ENCODE peak calls at places on chromosomes 12 and 14, in six cellular contexts. X is progenitor cell of endocrine pancreas, R is mucosa of descending colon, D is HFFc6, L is endodermal cell, Y is ovary. O is an unnamed sample.

GRCh38 chr14:22887990-22888378 is 5.0 kb downstream of the REM2 start:
- DNase-seq in R (no peak), Y (no peak), D (no peak), X (no peak), L (no peak), O (no peak)

GRCh38 chr14:21086908-21087293 is 11.6 kb downstream of the ZNF219 start:
- DNase-seq in Y (no peak), L (no peak), X (no peak), R (no peak), D (no peak), O (no peak)

GRCh38 chr12:80648866-80649265 is 58.6 kb upstream of the MYF6 start:
- DNase-seq in L (no peak), Y (no peak), R (no peak), D (peak), X (no peak), O (no peak)

GRCh38 chr14:68789002-68789797 is 3.7 kb downstream of the ZFP36L1 start:
- DNase-seq in R (peak), Y (peak), X (peak), L (peak), D (peak), O (no peak)

GRCh38 chr12:57340104-57340503 is 89.1 kb upstream of the STAC3 start:
- DNase-seq in R (peak), X (no peak), D (peak), L (no peak), Y (peak), O (no peak)

GRCh38 chr12:46549527-46550265 is 177.1 kb upstream of the SLC38A2 start:
- DNase-seq in L (no peak), Y (no peak), R (no peak), X (no peak), D (peak), O (no peak)

GRCh38 chr12:118063567-118064391 is 2.8 kb upstream of the WSB2 start:
- DNase-seq in D (no peak), R (peak), X (no peak), L (no peak), Y (no peak), O (peak)

GRCh38 chr14:38171197-38171596 is 36.5 kb upstream of the SSTR1 start:
- DNase-seq in D (peak), Y (no peak), R (no peak), X (no peak), L (no peak), O (no peak)

GRCh38 chr12:4271433-4272013 is 2.0 kb upstream of the CCND2 start:
- DNase-seq in R (no peak), X (no peak), Y (no peak), D (no peak), L (peak), O (no peak)

GRCh38 chr14:22472935-22473854 is 115.8 kb downstream of the DAD1 start:
- DNase-seq in R (peak), Y (no peak), X (no peak), D (no peak), L (peak), O (peak)

GRCh38 chr12:1926274-1926673 is 7.8 kb upstream of the CACNA2D4 start:
- DNase-seq in L (peak), X (no peak), Y (no peak), D (no peak), R (no peak), O (no peak)

GRCh38 chr14:21042918-21043317 is 756 bp downstream of the RNASE7 start:
- DNase-seq in R (no peak), D (no peak), Y (no peak), X (no peak), L (no peak), O (no peak)

GRCh38 chr12:121483950-121484349 is 84.0 kb downstream of the RNF34 start:
- DNase-seq in X (no peak), R (no peak), Y (no peak), L (peak), D (no peak), O (no peak)

GRCh38 chr12:111448266-111448830 is 42.6 kb downstream of the SH2B3 start:
- DNase-seq in D (no peak), Y (no peak), R (no peak), X (no peak), L (peak), O (no peak)

GRCh38 chr14:33475623-33476022 is 475.3 kb downstream of the EGLN3 start:
- DNase-seq in X (peak), R (peak), L (peak), Y (no peak), D (no peak), O (peak)

GRCh38 chr12:53495903-53496751 is 3.1 kb downstream of the MAP3K12 start:
- DNase-seq in Y (peak), D (no peak), L (peak), R (peak), X (no peak), O (peak)

GRCh38 chr12:51869490-51869865 is 18.4 kb upstream of the ANKRD33 start:
- DNase-seq in R (no peak), X (no peak), L (no peak), Y (no peak), D (no peak), O (peak)

GRCh38 chr12:53939141-53940108 is 794 bp downstream of the HOXC13 start:
- DNase-seq in R (no peak), D (no peak), L (peak), Y (no peak), X (peak), O (peak)

GRCh38 chr14:21455592-21455911 is 371 bp downstream of the CHD8 start:
- DNase-seq in Y (no peak), X (no peak), L (no peak), D (peak), R (no peak), O (no peak)

GRCh38 chr14:87888136-87888999 is 104.6 kb downstream of the GALC start:
- DNase-seq in L (peak), Y (no peak), R (peak), X (no peak), D (no peak), O (no peak)

GRCh38 chr12:89960607-89961394 is 252.2 kb upstream of the ATP2B1 start:
- DNase-seq in X (no peak), L (no peak), R (peak), D (no peak), Y (no peak), O (no peak)

GRCh38 chr14:103846569-103847438 is 571 bp downstream of the PPP1R13B start:
- DNase-seq in R (peak), L (peak), Y (peak), D (no peak), X (peak), O (peak)

GRCh38 chr12:94148841-94149780 is 734 bp downstream of the PLXNC1 start:
- DNase-seq in R (peak), X (peak), Y (peak), D (no peak), L (peak), O (peak)

GRCh38 chr12:28611115-28611435 is 420.8 kb downstream of the CCDC91 start:
- DNase-seq in Y (no peak), X (no peak), L (no peak), D (peak), R (no peak), O (no peak)

GRCh38 chr12:104694711-104695110 is 238.0 kb downstream of the CHST11 start:
- DNase-seq in X (no peak), L (peak), R (no peak), D (no peak), Y (no peak), O (no peak)

GRCh38 chr12:2273288-2273687 is 220.5 kb downstream of the CACNA1C start:
- DNase-seq in X (no peak), R (no peak), L (peak), D (peak), Y (no peak), O (peak)

GRCh38 chr12:127077262-127078045 is 1189.5 kb upstream of the TMEM132C start:
- DNase-seq in R (no peak), X (no peak), D (no peak), L (peak), Y (no peak), O (no peak)
- TF ChIP-seq CTCF in R (no peak), X (peak), D (peak), L (peak), Y (no peak), O (no peak)

DNA sequence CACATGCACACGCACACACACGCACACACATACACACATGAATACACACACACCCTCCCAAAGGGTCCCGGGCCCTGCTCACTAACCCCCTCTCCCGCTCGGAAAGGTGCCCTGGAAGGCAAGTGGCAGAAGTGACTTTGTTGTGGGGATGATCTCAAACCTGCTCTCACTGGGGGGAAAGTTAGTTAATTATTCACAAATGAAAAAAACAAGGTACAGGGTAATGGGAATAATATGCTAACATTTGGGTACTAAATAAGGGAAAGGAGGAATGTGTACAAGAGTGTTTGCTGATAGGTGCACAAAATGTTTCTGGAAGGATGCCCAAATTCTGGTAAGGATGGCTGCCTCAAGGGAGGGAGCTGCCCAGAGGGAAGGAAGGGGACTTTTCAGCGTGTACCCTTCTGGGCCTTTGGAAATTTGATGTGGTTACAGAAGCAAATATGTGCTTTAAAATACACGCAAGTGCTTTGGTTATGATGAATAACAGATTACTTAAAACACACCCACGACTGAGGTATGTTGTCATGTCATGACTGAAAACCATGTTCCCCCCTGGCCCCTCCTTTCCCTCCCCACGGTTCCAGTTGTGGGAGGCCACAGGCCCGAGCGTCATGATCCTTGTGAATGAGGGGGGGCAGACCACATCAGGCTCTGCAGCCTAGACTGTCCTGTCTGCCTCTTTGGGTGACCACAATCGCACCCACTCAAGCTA is 43.3 kb upstream of the PLEKHG6 start:
- DNase-seq in L (no peak), D (no peak), R (no peak), X (no peak), Y (no peak), O (no peak)
- TF ChIP-seq CTCF in L (peak), D (no peak), R (no peak), X (no peak), Y (no peak), O (no peak)

GRCh38 chr14:56488306-56488705 is 91.3 kb upstream of the TMEM260 start:
- DNase-seq in D (no peak), X (no peak), R (no peak), L (no peak), Y (no peak), O (no peak)

GRCh38 chr14:56491299-56492285 is 88.0 kb upstream of the TMEM260 start:
- DNase-seq in L (peak), R (peak), Y (peak), D (peak), X (peak), O (peak)

GRCh38 chr14:56490379-56490778 is 89.2 kb upstream of the TMEM260 start:
- DNase-seq in D (peak), R (peak), L (no peak), X (no peak), Y (no peak), O (no peak)

GRCh38 chr14:56487761-56488160 is 91.8 kb upstream of the TMEM260 start:
- DNase-seq in X (no peak), R (no peak), L (no peak), Y (no peak), D (peak), O (no peak)

DNA sequence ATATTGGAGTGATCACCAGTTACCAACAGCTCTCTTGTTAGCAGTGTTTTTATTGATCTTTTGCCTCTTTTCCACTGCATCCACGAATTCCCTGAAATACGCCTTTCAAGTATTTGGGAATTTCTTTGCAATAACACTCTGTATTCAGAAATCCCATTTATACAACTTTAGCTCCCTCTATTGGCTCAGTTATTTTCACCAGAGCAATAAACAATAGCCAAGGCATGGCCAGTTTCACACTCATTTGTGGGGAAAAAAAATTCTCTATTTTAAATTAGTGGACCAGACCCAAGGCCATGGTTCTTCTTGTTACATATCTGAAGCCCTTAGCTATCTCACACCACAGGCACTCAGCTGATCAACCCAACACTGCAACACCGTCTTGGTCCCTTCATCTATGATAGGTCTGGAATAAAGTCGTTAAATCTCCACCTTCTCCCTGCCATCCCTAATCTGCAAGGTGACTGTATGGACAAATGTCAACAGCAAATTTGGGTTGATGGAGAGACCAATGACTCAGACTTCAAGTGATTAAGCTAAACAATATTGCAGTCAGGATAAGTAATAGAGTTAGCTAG is 92.4 kb upstream of the TMEM260 start:
- DNase-seq in Y (no peak), X (no peak), L (no peak), D (peak), R (no peak), O (peak)
- TF ChIP-seq CTCF in Y (peak), X (peak), L (peak), D (peak), R (no peak), O (peak)

DNA sequence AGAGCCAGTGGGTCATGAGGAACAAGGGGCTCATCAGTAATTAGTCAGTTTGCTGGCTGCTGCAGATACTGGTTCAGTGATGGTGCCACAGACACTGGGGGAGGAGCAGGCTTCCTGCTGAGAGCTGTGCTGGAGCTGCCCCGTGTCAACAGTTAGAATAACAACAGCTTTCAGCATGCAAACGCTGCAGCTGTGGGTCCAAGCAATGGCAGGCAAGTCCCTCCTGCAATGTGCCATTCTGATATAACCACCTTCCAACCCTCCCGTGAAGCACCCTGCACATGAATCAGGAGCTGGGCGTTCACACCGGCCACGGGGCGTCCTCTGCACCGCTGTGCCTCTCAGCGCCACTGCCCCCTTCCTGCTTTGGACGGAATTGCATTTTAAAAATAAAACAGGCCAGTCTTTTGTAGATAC is 258.4 kb upstream of the SFSWAP start:
- DNase-seq in R (peak), X (no peak), D (no peak), L (peak), Y (no peak), O (peak)
- TF ChIP-seq CTCF in R (peak), X (peak), D (peak), L (peak), Y (no peak), O (peak)

GRCh38 chr12:27549801-27550652 is 26.0 kb downstream of the PPFIBP1 start:
- DNase-seq in X (no peak), Y (peak), R (peak), L (peak), D (peak), O (peak)
- TF ChIP-seq CTCF in X (no peak), Y (no peak), R (no peak), L (no peak), D (no peak), O (no peak)

GRCh38 chr12:72570601-72571000 is 298.4 kb downstream of the TRHDE start:
- DNase-seq in D (no peak), R (peak), X (no peak), L (peak), Y (no peak), O (peak)
- TF ChIP-seq CTCF in D (peak), R (no peak), X (peak), L (peak), Y (no peak), O (peak)

DNA sequence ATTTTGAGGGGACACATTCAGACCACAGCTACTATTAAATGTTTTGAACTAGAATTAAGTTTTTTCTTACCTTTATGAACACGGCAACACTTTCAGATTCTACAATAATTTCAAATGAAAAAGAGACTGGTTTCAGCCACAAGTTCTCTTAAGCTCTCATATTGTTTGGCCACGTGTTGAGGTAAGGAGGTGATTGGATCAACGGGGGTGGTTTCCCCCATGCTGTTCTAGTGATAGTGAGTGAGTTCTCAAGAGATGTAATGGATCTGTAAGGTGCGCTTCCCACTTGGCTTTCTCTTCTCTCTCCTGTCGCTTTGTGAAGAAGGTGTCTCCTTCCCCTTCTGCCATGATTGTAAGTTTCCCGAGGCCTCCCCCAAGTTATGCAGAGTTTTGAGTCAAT is 48.9 kb upstream of the DYRK2 start:
- DNase-seq in Y (no peak), X (no peak), R (no peak), L (no peak), D (no peak), O (no peak)
- TF ChIP-seq CTCF in Y (no peak), X (no peak), R (no peak), L (no peak), D (no peak), O (no peak)

DNA sequence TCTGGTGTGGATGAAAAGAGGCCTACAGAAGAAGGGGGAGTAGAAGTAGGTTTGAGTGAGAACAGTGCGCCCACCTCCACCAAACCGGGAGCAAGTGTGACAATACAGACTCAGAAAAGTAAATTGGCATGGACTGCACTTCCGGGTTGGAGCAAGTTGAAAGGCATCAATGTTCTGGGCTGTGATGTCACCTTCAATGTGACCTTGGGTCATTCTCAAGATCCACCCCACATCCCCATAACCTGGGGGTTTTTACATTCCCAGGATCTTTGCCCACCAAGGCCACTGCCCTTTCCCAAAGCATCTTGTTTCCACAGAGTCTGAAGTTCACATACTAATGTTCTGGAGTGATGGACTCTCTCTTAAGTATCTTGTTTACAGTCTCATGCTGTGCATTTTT is 5.3 kb upstream of the GZMB start:
- DNase-seq in R (no peak), X (no peak), Y (no peak), L (no peak), D (no peak), O (no peak)
- TF ChIP-seq CTCF in R (no peak), X (no peak), Y (no peak), L (no peak), D (no peak), O (no peak)

DNA sequence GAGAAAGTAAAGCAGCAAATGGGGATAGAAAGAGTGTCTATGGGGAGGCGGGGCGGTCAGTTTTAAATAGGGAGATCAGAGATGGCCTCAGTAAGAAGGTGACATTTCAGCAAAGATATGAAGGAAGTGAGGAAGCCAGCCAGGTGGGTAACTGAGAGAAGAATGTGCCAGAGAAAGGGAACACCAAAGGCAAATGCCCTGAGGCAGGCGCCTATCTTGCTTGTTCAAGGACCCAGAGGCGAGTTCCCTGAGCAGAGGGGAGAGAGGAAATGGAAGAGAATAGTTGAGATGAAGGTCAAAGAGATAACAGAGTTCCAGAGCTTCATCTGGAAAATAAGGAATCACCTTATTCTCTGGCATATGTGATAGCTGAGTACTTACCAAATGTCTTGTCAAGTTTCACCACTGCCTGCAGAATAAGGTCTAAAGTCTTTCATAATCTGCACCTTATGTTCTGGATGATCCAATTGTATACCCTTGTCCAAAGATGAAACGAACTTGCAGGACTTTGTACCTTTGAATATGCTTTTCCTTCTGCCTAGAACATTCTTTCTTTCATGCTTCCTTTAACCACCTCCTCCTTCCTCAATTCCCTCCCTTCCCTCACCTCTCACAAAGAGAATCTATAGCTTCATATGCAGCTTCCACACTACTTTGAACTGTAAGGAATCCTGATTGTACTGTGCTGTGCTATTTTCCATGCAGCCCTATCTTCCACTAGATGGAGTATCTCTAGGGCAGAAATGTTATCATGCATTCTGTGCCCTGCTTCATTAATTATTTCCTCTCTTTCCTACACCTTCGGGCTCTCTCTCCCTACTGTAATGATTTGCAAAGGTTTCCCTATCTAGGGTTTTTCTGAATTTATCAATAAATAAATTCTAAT is 38.5 kb downstream of the GNPTAB start:
- DNase-seq in D (no peak), X (no peak), L (no peak), R (no peak), Y (no peak), O (peak)
- TF ChIP-seq CTCF in D (peak), X (no peak), L (peak), R (no peak), Y (no peak), O (peak)

GRCh38 chr14:56280843-56281242 is 162.6 kb downstream of the PELI2 start:
- DNase-seq in L (no peak), X (no peak), Y (no peak), D (no peak), R (no peak), O (no peak)
- TF ChIP-seq CTCF in L (peak), X (peak), Y (no peak), D (peak), R (no peak), O (peak)

O was measured in Caco-2.